ENCODE peak calls at places on chromosome 13, in nine cellular contexts. E, I, L, X, G, C, O, P and T are unnamed samples.
A peak's percentile ranks its signal among the peaks of the same experiment; 100 is the strongest.

GRCh38 chr13:47399599-47399998 is 502.7 kb upstream of the HTR2A start:
- DNase-seq in P (no peak), X (no peak), G (no peak), I (no peak), L (no peak), C (no peak), O (no peak), E (no peak), T (no peak)

GRCh38 chr13:96958286-96958891 is 35.9 kb downstream of the OXGR1 start:
- DNase-seq in I (peak; percentile 20), L (peak; percentile 56), C (no peak), E (no peak), O (no peak), G (no peak), P (peak; percentile 30), X (peak; percentile 27), T (no peak)

GRCh38 chr13:28408235-28408848 is 86.6 kb downstream of the FLT1 start:
- DNase-seq in I (no peak), L (no peak), X (no peak), G (no peak), O (no peak), C (no peak), P (no peak), E (no peak), T (no peak)

GRCh38 chr13:28717170-28717569 is 1.6 kb downstream of the SLC46A3 start:
- DNase-seq in C (no peak), I (no peak), X (no peak), G (no peak), L (no peak), P (no peak), O (no peak), E (no peak), T (no peak)

GRCh38 chr13:91878491-91878890 is 480.1 kb downstream of the GPC5 start:
- DNase-seq in G (no peak), C (no peak), E (no peak), X (no peak), O (no peak), I (no peak), L (no peak), P (no peak), T (no peak)

GRCh38 chr13:49791753-49792549 is 531 bp downstream of the KPNA3 start:
- DNase-seq in X (peak; percentile 47), G (no peak), C (peak; percentile 58), L (peak; percentile 21), O (no peak), E (no peak), P (no peak), I (no peak), T (peak; percentile 71)

GRCh38 chr13:93915269-93915809 is 564.1 kb downstream of the DCT start:
- DNase-seq in O (no peak), I (no peak), X (no peak), P (no peak), E (no peak), L (no peak), C (no peak), G (no peak), T (no peak)

GRCh38 chr13:78182813-78183212 is 264.2 kb upstream of the EDNRB start:
- DNase-seq in O (no peak), E (no peak), G (no peak), L (no peak), X (no peak), I (no peak), P (no peak), C (no peak), T (no peak)

GRCh38 chr13:93861818-93862217 is 617.7 kb downstream of the DCT start:
- DNase-seq in E (no peak), X (no peak), C (no peak), G (no peak), O (no peak), P (no peak), L (no peak), I (no peak), T (no peak)

GRCh38 chr13:36815069-36815468 is 4.0 kb upstream of the RFXAP start:
- DNase-seq in C (no peak), X (no peak), P (peak; percentile 24), E (no peak), O (no peak), I (peak; percentile 28), L (no peak), G (no peak), T (no peak)

GRCh38 chr13:67123165-67123564 is 107.0 kb downstream of the PCDH9 start:
- DNase-seq in L (no peak), E (no peak), C (no peak), P (no peak), X (peak; percentile 34), I (no peak), O (no peak), G (no peak), T (no peak)

GRCh38 chr13:96816261-96816660 is 178.0 kb downstream of the OXGR1 start:
- DNase-seq in O (no peak), L (peak; percentile 78), E (no peak), X (no peak), I (no peak), C (no peak), G (no peak), P (no peak), T (no peak)

GRCh38 chr13:30367296-30367695 is 55.0 kb upstream of the UBE2L5 start:
- DNase-seq in E (no peak), P (no peak), I (no peak), O (no peak), C (no peak), L (no peak), G (no peak), X (no peak), T (no peak)

GRCh38 chr13:77898097-77898496 is 20.5 kb downstream of the EDNRB start:
- DNase-seq in C (no peak), E (no peak), L (no peak), I (no peak), G (peak; percentile 66), P (no peak), X (no peak), O (no peak), T (no peak)

GRCh38 chr13:26525528-26525927 is 32.0 kb upstream of the WASF3 start:
- DNase-seq in C (no peak), I (no peak), X (no peak), O (no peak), L (no peak), G (no peak), P (no peak), E (no peak), T (no peak)

DNA sequence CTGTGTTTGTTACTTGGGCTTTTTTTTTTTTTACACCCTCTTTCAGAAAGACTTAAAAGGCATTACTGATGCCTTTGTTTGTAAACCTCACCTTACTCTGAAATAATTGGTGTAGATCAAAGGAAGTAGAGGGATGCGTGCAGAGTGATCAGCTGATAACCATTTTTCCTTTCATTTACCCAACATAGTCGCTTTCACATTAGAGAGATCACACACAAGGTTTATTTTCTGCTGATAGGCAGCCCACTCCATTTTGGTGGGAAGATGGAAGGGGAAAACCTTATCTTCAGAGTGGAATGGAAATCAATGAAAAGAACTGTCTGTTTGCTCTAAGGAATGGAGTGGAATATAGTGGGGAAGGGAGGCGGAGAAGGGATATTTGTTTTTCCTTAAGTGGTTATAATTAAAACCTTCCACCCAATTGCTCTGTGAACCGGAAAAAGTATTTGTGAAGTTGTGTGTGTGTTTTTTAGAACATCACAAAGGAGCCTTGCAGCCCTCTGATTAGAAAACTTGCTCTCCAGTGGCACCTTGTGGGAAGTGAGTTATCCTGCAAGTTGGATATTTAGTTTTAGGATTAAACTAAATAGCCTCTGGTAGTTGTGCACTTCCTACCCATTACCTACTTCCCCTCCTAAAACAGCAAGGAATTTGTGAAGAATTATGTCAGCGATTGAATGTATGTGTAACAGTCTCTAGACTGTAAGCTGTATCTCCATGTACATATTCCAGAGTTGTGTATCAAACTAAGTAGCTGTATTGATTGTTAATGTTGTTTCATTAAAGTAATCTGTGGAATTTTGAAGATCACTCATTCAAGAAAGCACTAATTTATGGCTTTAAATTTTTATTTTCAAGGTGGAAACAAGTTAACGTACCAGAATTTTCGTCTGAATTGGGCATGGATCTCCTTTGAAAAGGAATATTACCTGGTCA is 76.8 kb downstream of the FREM2 start:
- DNase-seq in E (no peak), C (no peak), P (peak; percentile 36), I (peak; percentile 16), G (no peak), L (no peak), O (peak; percentile 1), X (no peak), T (no peak)
- H3K4me1 ChIP-seq in E (no peaks in the 10 kb centered on the region), C (no peaks in the 10 kb centered on the region), P (no peaks in the 10 kb centered on the region), I (no peaks in the 10 kb centered on the region), G (no peaks in the 10 kb centered on the region), L (no peaks in the 10 kb centered on the region), O (no peaks in the 10 kb centered on the region), X (peaks cover 6% of the 10 kb centered on the region), T (no peaks in the 10 kb centered on the region)

DNA sequence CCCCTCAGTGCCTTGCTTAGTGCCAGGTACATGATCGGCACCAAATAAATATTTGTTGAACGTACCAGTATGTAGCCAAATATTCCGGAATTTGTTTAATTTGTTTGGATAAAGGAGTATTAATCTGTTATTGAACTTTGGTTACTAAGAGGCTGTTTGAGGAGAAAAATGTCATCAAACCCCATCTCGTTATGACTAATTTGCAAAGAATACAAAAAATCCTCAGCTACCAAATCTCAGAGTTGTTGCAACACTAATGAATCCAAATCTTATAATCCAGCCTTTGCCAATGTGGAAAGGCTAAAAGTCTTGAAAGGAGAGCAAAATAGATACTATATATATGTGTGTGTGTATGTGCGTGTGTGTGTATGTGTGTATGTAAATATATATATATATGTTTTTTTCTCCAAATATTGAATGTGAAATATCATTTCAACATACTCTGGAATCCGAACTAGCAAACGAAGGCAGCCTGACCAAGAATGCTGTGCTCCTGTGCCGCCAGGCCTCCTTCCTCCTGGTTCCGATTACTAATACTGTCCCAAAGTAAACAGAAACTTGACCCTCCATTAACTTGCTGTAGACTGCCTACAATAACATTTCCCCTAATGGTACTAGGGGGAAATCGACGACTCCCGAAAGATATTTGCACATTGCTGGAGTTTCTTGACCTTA is 79.6 kb downstream of the KLF5 start:
- DNase-seq in I (peak; percentile 21), X (peak; percentile 69), O (peak; percentile 52), L (no peak), G (no peak), P (no peak), C (no peak), E (no peak), T (no peak)
- H3K27ac ChIP-seq in I (no peak overlapping the region), X (peak overlapping the region; percentile 85), O (peak overlapping the region; percentile 87), L (no peak overlapping the region), G (no peak overlapping the region), P (no peak overlapping the region), C (peak overlapping the region; percentile 81), E (no peak overlapping the region), T (no peak overlapping the region)

GRCh38 chr13:98672947-98673545 is 79.4 kb downstream of the SLC15A1 start:
- DNase-seq in X (peak; percentile 73), G (peak; percentile 13), I (peak; percentile 81), L (peak; percentile 75), P (peak; percentile 77), E (peak; percentile 45), O (peak; percentile 75), C (peak; percentile 82), T (peak; percentile 88)
- TF ChIP-seq EP300 in X (no peak), G (no peak), I (no peak), L (no peak), P (no peak), E (no peak), O (no peak), C (no peak), T (no peak)

GRCh38 chr13:33636955-33637670 is 180.8 kb upstream of the RFC3 start:
- DNase-seq in O (no peak), G (no peak), E (no peak), X (no peak), L (no peak), C (no peak), P (no peak), I (no peak), T (no peak)
- H3K4me1 ChIP-seq in O (peaks cover 59% of the 10 kb centered on the region), G (peaks cover 19% of the 10 kb centered on the region), E (peaks cover 21% of the 10 kb centered on the region), X (peaks cover 1% of the 10 kb centered on the region), L (no peaks in the 10 kb centered on the region), C (no peaks in the 10 kb centered on the region), P (no peaks in the 10 kb centered on the region), I (peaks cover 78% of the 10 kb centered on the region), T (peaks cover 25% of the 10 kb centered on the region)